ENCODE peak calls at places on chromosomes 4 and X, in five cellular contexts. One of them, this sample, is unnamed.

GRCh38 chr4:119027815-119028214 is 107.8 kb upstream of the MYOZ2 start:
- DNase-seq in astrocyte of the spinal cord: no peak
- DNase-seq in fibroblast of lung: no peak
- DNase-seq in tibial artery: no peak
- DNase-seq in BE2C: no peak
- DNase-seq in this sample: no peak

GRCh38 chr4:52915730-52916129 is 53.6 kb downstream of the RASL11B start:
- DNase-seq in astrocyte of the spinal cord: no peak
- DNase-seq in fibroblast of lung: no peak
- DNase-seq in tibial artery: no peak
- DNase-seq in BE2C: no peak
- DNase-seq in this sample: no peak

GRCh38 chrX:115957862-115958490 is 212.6 kb upstream of the AGTR2 start:
- DNase-seq in astrocyte of the spinal cord: no peak
- DNase-seq in fibroblast of lung: no peak
- DNase-seq in tibial artery: no peak
- DNase-seq in BE2C: peak
- DNase-seq in this sample: peak

GRCh38 chrX:124239911-124240310 is 92.5 kb upstream of the TEX13D start:
- DNase-seq in astrocyte of the spinal cord: no peak
- DNase-seq in fibroblast of lung: no peak
- DNase-seq in tibial artery: no peak
- DNase-seq in BE2C: no peak
- DNase-seq in this sample: no peak

GRCh38 chr4:185782523-185782922 is 29.5 kb downstream of the SORBS2 start:
- DNase-seq in astrocyte of the spinal cord: peak
- DNase-seq in fibroblast of lung: peak
- DNase-seq in tibial artery: no peak
- DNase-seq in BE2C: no peak
- DNase-seq in this sample: peak

GRCh38 chr4:87939978-87940690 is 35.4 kb upstream of the SPP1 start:
- DNase-seq in astrocyte of the spinal cord: no peak
- DNase-seq in fibroblast of lung: no peak
- DNase-seq in tibial artery: no peak
- DNase-seq in BE2C: no peak
- DNase-seq in this sample: no peak

GRCh38 chrX:48648299-48648698 is 35.3 kb upstream of the WAS start:
- DNase-seq in astrocyte of the spinal cord: peak
- DNase-seq in fibroblast of lung: peak
- DNase-seq in tibial artery: peak
- DNase-seq in BE2C: peak
- DNase-seq in this sample: peak

GRCh38 chr4:11438647-11439046 is 10.0 kb upstream of the HS3ST1 start:
- DNase-seq in astrocyte of the spinal cord: no peak
- DNase-seq in fibroblast of lung: no peak
- DNase-seq in tibial artery: no peak
- DNase-seq in BE2C: no peak
- DNase-seq in this sample: no peak

GRCh38 chr4:90317785-90318184 is 190.6 kb downstream of the CCSER1 start:
- DNase-seq in astrocyte of the spinal cord: peak
- DNase-seq in fibroblast of lung: peak
- DNase-seq in tibial artery: no peak
- DNase-seq in BE2C: no peak
- DNase-seq in this sample: peak

GRCh38 chrX:72396117-72396516 is 90.4 kb upstream of the CITED1 start:
- DNase-seq in astrocyte of the spinal cord: no peak
- DNase-seq in fibroblast of lung: no peak
- DNase-seq in tibial artery: no peak
- DNase-seq in BE2C: no peak
- DNase-seq in this sample: no peak

GRCh38 chr4:47533689-47534347 is 48.7 kb downstream of the ATP10D start:
- DNase-seq in astrocyte of the spinal cord: peak
- DNase-seq in fibroblast of lung: peak
- DNase-seq in tibial artery: no peak
- DNase-seq in BE2C: no peak
- DNase-seq in this sample: no peak

GRCh38 chr4:85738721-85739120 is 263.8 kb downstream of the ARHGAP24 start:
- DNase-seq in astrocyte of the spinal cord: no peak
- DNase-seq in fibroblast of lung: no peak
- DNase-seq in tibial artery: no peak
- DNase-seq in BE2C: no peak
- DNase-seq in this sample: no peak

GRCh38 chr4:161303551-161303950 is 860.2 kb downstream of the FSTL5 start:
- DNase-seq in astrocyte of the spinal cord: no peak
- DNase-seq in fibroblast of lung: no peak
- DNase-seq in tibial artery: no peak
- DNase-seq in BE2C: no peak
- DNase-seq in this sample: no peak

GRCh38 chr4:40573593-40574311 is 55.9 kb downstream of the RBM47 start:
- DNase-seq in astrocyte of the spinal cord: no peak
- DNase-seq in fibroblast of lung: no peak
- DNase-seq in tibial artery: peak
- DNase-seq in BE2C: no peak
- DNase-seq in this sample: peak

GRCh38 chrX:38166478-38167083 is 54.1 kb downstream of the SRPX start:
- DNase-seq in astrocyte of the spinal cord: peak
- DNase-seq in fibroblast of lung: no peak
- DNase-seq in tibial artery: no peak
- DNase-seq in BE2C: peak
- DNase-seq in this sample: peak

GRCh38 chrX:12974217-12974796 is 603 bp upstream of the TMSB4X start:
- DNase-seq in astrocyte of the spinal cord: peak
- DNase-seq in fibroblast of lung: peak
- DNase-seq in tibial artery: peak
- DNase-seq in BE2C: no peak
- DNase-seq in this sample: peak

GRCh38 chrX:153446950-153447580 is 1.2 kb upstream of the TREX2 start:
- DNase-seq in astrocyte of the spinal cord: no peak
- DNase-seq in fibroblast of lung: no peak
- DNase-seq in tibial artery: no peak
- DNase-seq in BE2C: no peak
- DNase-seq in this sample: no peak

GRCh38 chr4:89586864-89587263 is 250.1 kb downstream of the SNCA start:
- DNase-seq in astrocyte of the spinal cord: peak
- DNase-seq in fibroblast of lung: peak
- DNase-seq in tibial artery: no peak
- DNase-seq in BE2C: no peak
- DNase-seq in this sample: peak

GRCh38 chr4:141352775-141353544 is 132.3 kb downstream of the ZNF330 start:
- DNase-seq in astrocyte of the spinal cord: peak
- DNase-seq in fibroblast of lung: peak
- DNase-seq in tibial artery: no peak
- DNase-seq in BE2C: no peak
- DNase-seq in this sample: peak

GRCh38 chrX:151515233-151515632 is 48.2 kb upstream of the PASD1 start:
- DNase-seq in astrocyte of the spinal cord: no peak
- DNase-seq in fibroblast of lung: no peak
- DNase-seq in tibial artery: no peak
- DNase-seq in BE2C: no peak
- DNase-seq in this sample: no peak

GRCh38 chrX:134669378-134670098 is 11.3 kb upstream of the PLAC1 start:
- DNase-seq in astrocyte of the spinal cord: peak
- DNase-seq in fibroblast of lung: peak
- DNase-seq in tibial artery: peak
- DNase-seq in BE2C: no peak
- DNase-seq in this sample: peak

GRCh38 chrX:75603833-75604232 is 81.0 kb upstream of the ZDHHC15 start:
- DNase-seq in astrocyte of the spinal cord: peak
- DNase-seq in fibroblast of lung: peak
- DNase-seq in tibial artery: no peak
- DNase-seq in BE2C: no peak
- DNase-seq in this sample: peak

GRCh38 chrX:115324194-115324593 is 34.7 kb downstream of the LUZP4 start:
- DNase-seq in astrocyte of the spinal cord: peak
- DNase-seq in fibroblast of lung: peak
- DNase-seq in tibial artery: peak
- DNase-seq in BE2C: no peak
- DNase-seq in this sample: peak

GRCh38 chrX:19672211-19672814 is 157.0 kb upstream of the MAP3K15 start:
- DNase-seq in astrocyte of the spinal cord: no peak
- DNase-seq in fibroblast of lung: peak
- DNase-seq in tibial artery: no peak
- DNase-seq in BE2C: no peak
- DNase-seq in this sample: no peak

GRCh38 chrX:148035371-148035770 is 54.2 kb downstream of the FMR1NB start:
- DNase-seq in astrocyte of the spinal cord: no peak
- DNase-seq in fibroblast of lung: no peak
- DNase-seq in tibial artery: no peak
- DNase-seq in BE2C: no peak
- DNase-seq in this sample: no peak

GRCh38 chrX:107716045-107716684 is 59.4 kb downstream of the TSC22D3 start:
- DNase-seq in astrocyte of the spinal cord: peak
- DNase-seq in fibroblast of lung: peak
- DNase-seq in tibial artery: no peak
- DNase-seq in BE2C: peak
- DNase-seq in this sample: no peak

GRCh38 chrX:107712231-107713204 is 63.1 kb downstream of the TSC22D3 start:
- DNase-seq in astrocyte of the spinal cord: peak
- DNase-seq in fibroblast of lung: peak
- DNase-seq in tibial artery: peak
- DNase-seq in BE2C: no peak
- DNase-seq in this sample: peak

GRCh38 chrX:107715331-107716044 is 60.1 kb downstream of the TSC22D3 start:
- DNase-seq in astrocyte of the spinal cord: no peak
- DNase-seq in fibroblast of lung: peak
- DNase-seq in tibial artery: no peak
- DNase-seq in BE2C: no peak
- DNase-seq in this sample: no peak

GRCh38 chrX:107713205-107714195 is 62.1 kb downstream of the TSC22D3 start:
- DNase-seq in astrocyte of the spinal cord: no peak
- DNase-seq in fibroblast of lung: no peak
- DNase-seq in tibial artery: no peak
- DNase-seq in BE2C: no peak
- DNase-seq in this sample: no peak

DNA sequence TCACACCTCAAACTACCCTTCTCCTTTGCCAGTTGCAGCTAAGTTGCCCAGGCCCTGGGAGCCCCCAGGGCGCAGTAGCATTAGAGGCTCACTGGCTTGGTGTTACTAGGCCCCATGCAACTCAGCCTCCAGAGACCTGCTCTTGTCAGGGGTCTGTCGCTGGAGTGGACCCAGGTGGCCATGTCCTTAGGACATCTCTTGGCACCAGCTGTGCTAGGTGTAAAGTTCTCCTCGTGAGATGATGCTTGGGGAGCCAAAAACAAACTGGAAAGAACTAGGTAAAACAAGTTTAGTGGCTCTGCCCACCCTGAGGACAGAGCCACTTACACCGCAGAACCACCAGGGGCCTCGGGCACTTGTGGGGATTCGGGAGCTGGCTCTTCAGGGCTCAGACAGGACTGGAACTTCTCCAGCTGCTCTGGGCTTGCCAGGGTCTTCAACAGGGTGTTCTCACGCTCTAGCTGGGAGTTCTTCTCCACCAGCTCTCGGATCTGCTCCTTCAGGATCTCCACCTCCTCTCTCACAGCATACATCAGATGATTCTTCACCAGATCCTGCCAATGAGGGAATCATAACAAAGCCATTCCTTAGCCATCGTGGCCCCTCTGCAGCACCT is 61.3 kb downstream of the TSC22D3 start:
- DNase-seq in astrocyte of the spinal cord: peak
- DNase-seq in fibroblast of lung: no peak
- DNase-seq in tibial artery: no peak
- DNase-seq in BE2C: no peak
- DNase-seq in this sample: peak
- TF ChIP-seq CTCF in astrocyte of the spinal cord: peak
- TF ChIP-seq CTCF in fibroblast of lung: no peak
- TF ChIP-seq CTCF in tibial artery: peak
- TF ChIP-seq CTCF in BE2C: peak
- TF ChIP-seq CTCF in this sample: peak

GRCh38 chr4:139658185-139658584 is 7.4 kb upstream of the MGST2 start:
- DNase-seq in astrocyte of the spinal cord: no peak
- DNase-seq in fibroblast of lung: no peak
- DNase-seq in tibial artery: no peak
- DNase-seq in BE2C: no peak
- DNase-seq in this sample: no peak
- H3K4me3 ChIP-seq in astrocyte of the spinal cord: no peak
- H3K4me3 ChIP-seq in fibroblast of lung: no peak
- H3K4me3 ChIP-seq in tibial artery: no peak
- H3K4me3 ChIP-seq in BE2C: no peak
- H3K4me3 ChIP-seq in this sample: no peak

GRCh38 chr4:1855334-1856070 is 454 bp downstream of the LETM1 start:
- DNase-seq in astrocyte of the spinal cord: no peak
- DNase-seq in fibroblast of lung: no peak
- DNase-seq in tibial artery: no peak
- DNase-seq in BE2C: no peak
- DNase-seq in this sample: no peak

GRCh38 chr4:1854752-1855151 is 1.2 kb downstream of the LETM1 start:
- DNase-seq in astrocyte of the spinal cord: no peak
- DNase-seq in fibroblast of lung: no peak
- DNase-seq in tibial artery: no peak
- DNase-seq in BE2C: no peak
- DNase-seq in this sample: no peak

GRCh38 chr4:1856920-1857699 is 1.2 kb upstream of the LETM1 start:
- DNase-seq in astrocyte of the spinal cord: no peak
- DNase-seq in fibroblast of lung: no peak
- DNase-seq in tibial artery: no peak
- DNase-seq in BE2C: no peak
- DNase-seq in this sample: no peak

GRCh38 chr4:1857931-1858330 is 2.0 kb upstream of the LETM1 start:
- DNase-seq in astrocyte of the spinal cord: no peak
- DNase-seq in fibroblast of lung: no peak
- DNase-seq in tibial artery: no peak
- DNase-seq in BE2C: no peak
- DNase-seq in this sample: no peak

DNA sequence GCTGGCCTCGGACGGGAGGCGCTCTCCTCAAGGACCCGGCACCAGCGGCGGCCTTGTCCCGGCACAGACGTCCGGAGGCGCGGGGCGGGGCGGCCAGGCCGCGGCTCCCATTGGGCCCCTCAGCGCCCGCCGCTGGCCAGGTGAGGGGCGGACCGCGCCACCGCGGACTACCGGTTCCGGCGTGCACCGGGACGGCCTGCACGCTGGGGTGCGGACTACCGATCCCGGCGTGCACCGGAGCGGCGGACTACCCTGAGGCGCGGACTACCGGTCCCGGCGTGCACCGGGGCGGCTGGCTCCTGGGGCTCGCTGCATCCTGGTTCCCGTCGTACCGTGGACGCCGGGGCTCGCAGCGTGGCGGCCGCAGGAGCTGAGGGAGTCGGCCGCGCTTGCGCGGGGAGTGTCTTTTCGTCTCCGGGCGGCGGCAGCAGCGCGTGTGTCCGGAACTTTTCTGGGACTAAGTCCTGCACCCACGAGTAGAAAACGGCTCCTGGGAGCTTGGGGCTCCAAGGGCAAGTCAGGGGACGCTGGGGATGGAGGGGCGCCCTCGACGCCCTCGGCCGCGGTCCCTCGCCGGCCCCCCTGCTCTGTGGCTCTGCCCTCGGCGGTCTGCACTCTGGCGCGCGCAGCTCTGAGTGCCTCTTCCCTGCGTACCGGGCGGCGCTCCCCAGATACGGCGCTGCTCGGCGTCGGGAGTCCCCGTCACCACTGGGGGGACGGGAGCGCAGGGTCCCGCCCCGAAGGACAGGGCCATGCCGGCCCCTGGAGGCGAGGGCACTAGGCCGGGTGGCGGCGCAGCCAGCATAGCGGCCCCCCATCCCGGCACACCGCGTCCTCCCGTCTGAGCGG is at the start of gene LETM1:
- DNase-seq in astrocyte of the spinal cord: peak
- DNase-seq in fibroblast of lung: peak
- DNase-seq in tibial artery: peak
- DNase-seq in BE2C: peak
- DNase-seq in this sample: peak
- TF ChIP-seq CTCF in astrocyte of the spinal cord: peak
- TF ChIP-seq CTCF in fibroblast of lung: no peak
- TF ChIP-seq CTCF in tibial artery: no peak
- TF ChIP-seq CTCF in BE2C: peak
- TF ChIP-seq CTCF in this sample: no peak

GRCh38 chr4:175671491-175671934 is 140.6 kb downstream of the GPM6A start:
- DNase-seq in astrocyte of the spinal cord: no peak
- DNase-seq in fibroblast of lung: peak
- DNase-seq in tibial artery: no peak
- DNase-seq in BE2C: peak
- DNase-seq in this sample: no peak
- H3K4me3 ChIP-seq in astrocyte of the spinal cord: peak
- H3K4me3 ChIP-seq in fibroblast of lung: peak
- H3K4me3 ChIP-seq in tibial artery: no peak
- H3K4me3 ChIP-seq in BE2C: peak
- H3K4me3 ChIP-seq in this sample: peak

This sample was measured in fibroblast of villous mesenchyme.